ENCODE peak calls at places on chromosomes 6 and 20, in four cellular contexts. E, P, M and R are unnamed samples.

GRCh38 chr6:139951172-139951571 is 576.7 kb upstream of the CITED2 start:
- DNase-seq in M (no peak), E (no peak), P (no peak), R (no peak)

GRCh38 chr6:147015674-147016073 is 188.5 kb upstream of the STXBP5 start:
- DNase-seq in E (no peak), M (no peak), P (no peak), R (no peak)

GRCh38 chr20:20956586-20956985 is 149.6 kb downstream of the LINC00237 start:
- DNase-seq in E (no peak), M (no peak), P (no peak), R (no peak)

GRCh38 chr6:139126255-139126654 is 8.6 kb upstream of the HECA start:
- DNase-seq in M (no peak), E (no peak), P (no peak), R (no peak)

GRCh38 chr6:44072959-44073611 is 54.2 kb downstream of the MRPL14 start:
- DNase-seq in M (peak; percentile 97), E (peak; percentile 82), P (peak; percentile 83), R (peak; percentile 95)

GRCh38 chr20:23049201-23049932 is at the start of gene THBD:
- DNase-seq in P (peak; percentile 56), E (no peak), M (no peak), R (no peak)

GRCh38 chr6:139519571-139520031 is 145.2 kb upstream of the CITED2 start:
- DNase-seq in M (peak; percentile 54), E (no peak), P (no peak), R (no peak)

GRCh38 chr6:121816361-121816760 is 380.9 kb downstream of the GJA1 start:
- DNase-seq in M (no peak), E (no peak), P (no peak), R (no peak)

GRCh38 chr6:43292341-43292740 is 5.7 kb upstream of the SLC22A7 start:
- DNase-seq in M (no peak), E (no peak), P (no peak), R (no peak)

GRCh38 chr6:14232889-14233288 is 115.3 kb downstream of the CD83 start:
- DNase-seq in E (no peak), M (no peak), P (no peak), R (no peak)

GRCh38 chr6:313917-314316 is 21.6 kb downstream of the DUSP22 start:
- DNase-seq in M (no peak), E (no peak), P (no peak), R (no peak)

GRCh38 chr6:150719099-150719767 is 119.5 kb downstream of the PLEKHG1 start:
- DNase-seq in P (no peak), E (no peak), M (no peak), R (no peak)

GRCh38 chr6:87473419-87473903 is 687 bp downstream of the SLC35A1 start:
- DNase-seq in E (peak; percentile 20), P (no peak), M (no peak), R (no peak)

GRCh38 chr6:6655805-6656251 is 67.3 kb downstream of the LY86 start:
- DNase-seq in M (no peak), E (no peak), P (no peak), R (no peak)

GRCh38 chr6:42787018-42787611 is 5.3 kb downstream of the BICRAL start:
- DNase-seq in E (no peak), P (no peak), M (no peak), R (no peak)

GRCh38 chr20:17594443-17594842 is 24.6 kb downstream of the DSTN start:
- DNase-seq in M (no peak), P (no peak), E (no peak), R (no peak)

GRCh38 chr20:10651227-10651990 is 22.4 kb downstream of the JAG1 start:
- DNase-seq in P (no peak), M (peak; percentile 4), E (no peak), R (no peak)

GRCh38 chr6:105592329-105592728 is 189.4 kb upstream of the PREP start:
- DNase-seq in P (no peak), E (no peak), M (no peak), R (no peak)

GRCh38 chr6:41275489-41275888 is 11.0 kb downstream of the TREM1 start:
- DNase-seq in E (no peak), P (no peak), M (no peak), R (no peak)

GRCh38 chr6:47780510-47781356 is 1.1 kb upstream of the OPN5 start:
- DNase-seq in P (no peak), M (peak; percentile 56), E (peak; percentile 62), R (peak; percentile 23)

GRCh38 chr6:112196290-112196689 is 58.1 kb downstream of the LAMA4 start:
- DNase-seq in E (no peak), M (no peak), P (no peak), R (no peak)

GRCh38 chr6:30687659-30688431 is 1.4 kb upstream of the PPP1R18 start:
- DNase-seq in M (peak; percentile 43), E (no peak), P (peak; percentile 46), R (peak; percentile 47)

GRCh38 chr6:79440590-79440989 is 96.6 kb downstream of the LCA5 start:
- DNase-seq in E (no peak), M (no peak), P (no peak), R (no peak)

DNA sequence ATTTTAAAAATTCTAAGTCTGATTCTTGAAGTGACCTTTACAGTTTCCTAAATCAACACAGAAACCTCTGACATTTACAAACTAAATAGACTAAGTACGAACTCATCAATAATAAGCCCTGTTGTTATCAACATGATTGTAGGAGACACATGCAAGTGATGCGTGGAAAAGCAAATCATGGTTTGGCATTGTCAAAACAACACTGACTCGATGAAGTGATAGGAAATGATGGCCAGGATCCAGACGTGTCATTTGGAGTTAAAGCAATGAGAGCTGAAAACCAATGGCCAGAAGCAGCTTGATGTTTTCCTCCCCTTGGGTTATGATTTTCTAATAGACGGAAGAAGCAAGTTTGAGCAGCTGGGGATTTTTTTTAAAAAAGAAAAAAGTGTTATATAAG is 117.4 kb upstream of the FAM184A start:
- DNase-seq in M (no peak), E (no peak), P (no peak), R (peak; percentile 42)
- TF ChIP-seq FOXJ3 in M (no peak), E (no peak), P (no peak), R (peak; percentile 95)

GRCh38 chr20:38126146-38126912 is 38.7 kb downstream of the TGM2 start:
- DNase-seq in M (peak; percentile 83), E (no peak), P (no peak), R (no peak)

GRCh38 chr20:38120625-38120988 is 44.5 kb downstream of the TGM2 start:
- DNase-seq in E (no peak), P (no peak), M (no peak), R (no peak)

GRCh38 chr20:38125157-38126056 is 39.7 kb downstream of the TGM2 start:
- DNase-seq in M (no peak), E (peak; percentile 90), P (no peak), R (no peak)

GRCh38 chr20:38121741-38122140 is 43.3 kb downstream of the TGM2 start:
- DNase-seq in M (peak; percentile 38), P (no peak), E (no peak), R (no peak)

GRCh38 chr20:38123021-38123587 is 42.0 kb downstream of the TGM2 start:
- DNase-seq in M (peak; percentile 74), E (peak; percentile 78), P (no peak), R (no peak)
- TF ChIP-seq FOXJ3 in M (no peak), E (no peak), P (no peak), R (no peak)

GRCh38 chr6:31949926-31950548 is 4.1 kb downstream of the CFB start:
- DNase-seq in E (no peak), M (no peak), P (no peak), R (no peak)

GRCh38 chr6:31954511-31954910 is 4.3 kb downstream of the NELFE start:
- DNase-seq in P (no peak), M (no peak), E (no peak), R (no peak)

GRCh38 chr6:31952890-31953289 is 5.9 kb downstream of the NELFE start:
- DNase-seq in M (no peak), E (no peak), P (no peak), R (no peak)

GRCh38 chr6:31948753-31949413 is 3.0 kb downstream of the CFB start:
- DNase-seq in M (peak; percentile 89), P (no peak), E (no peak), R (no peak)

GRCh38 chr6:31952140-31952805 is 6.4 kb downstream of the CFB start:
- DNase-seq in M (peak; percentile 71), E (peak; percentile 71), P (peak; percentile 70), R (peak; percentile 75)
- TF ChIP-seq FOXJ3 in M (no peak), E (no peak), P (no peak), R (no peak)

DNA sequence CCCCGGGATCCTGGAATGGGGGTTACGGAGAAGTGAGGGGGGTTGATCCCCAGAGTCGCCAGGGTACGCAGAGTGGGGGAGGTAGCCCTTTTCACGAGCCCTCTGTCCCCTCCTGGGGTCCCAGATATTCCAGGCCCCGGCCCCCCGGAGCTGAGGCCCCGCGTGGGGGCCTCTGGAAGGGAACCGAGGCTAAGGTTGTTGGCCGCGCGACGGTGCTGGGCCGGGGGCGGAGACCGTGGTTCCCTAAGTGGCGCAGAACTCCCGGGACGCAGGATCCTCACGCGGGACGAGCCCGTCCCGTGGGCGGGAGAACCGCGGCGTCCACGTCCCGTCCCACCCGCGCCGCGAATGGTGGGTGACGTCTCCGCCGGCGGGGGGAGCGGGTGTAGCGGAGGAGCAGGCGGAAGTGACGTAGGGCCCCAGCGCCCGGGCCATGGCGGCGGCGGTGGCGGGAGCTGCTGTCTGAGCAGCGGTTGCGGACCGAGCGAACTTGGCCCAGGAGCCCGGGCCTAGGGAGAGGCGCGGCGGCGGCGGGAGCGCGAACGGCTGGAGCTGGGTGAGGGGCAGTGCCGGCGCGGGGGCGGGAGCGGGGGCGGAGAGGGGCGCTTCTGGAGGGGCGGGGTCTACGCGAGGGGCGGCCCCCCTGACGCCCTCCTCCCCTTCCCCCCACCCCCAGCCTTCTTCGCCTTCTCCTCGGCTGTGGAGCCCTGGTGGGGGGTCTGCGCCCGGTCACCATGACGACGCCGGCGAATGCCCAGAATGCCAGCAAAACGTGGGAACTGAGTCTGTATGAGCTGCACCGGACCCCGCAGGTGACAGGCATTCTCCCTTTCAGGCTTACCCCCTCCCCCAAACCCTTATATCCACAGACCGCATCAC is at the start of gene RING1:
- DNase-seq in P (peak; percentile 89), M (peak; percentile 91), E (peak; percentile 59), R (peak; percentile 96)
- TF ChIP-seq FOXJ3 in P (no peak), M (no peak), E (no peak), R (no peak)

GRCh38 chr6:129863664-129864063 is 2.5 kb upstream of the TMEM244 start:
- DNase-seq in M (no peak), E (no peak), P (no peak), R (no peak)
- TF ChIP-seq FOXJ3 in M (no peak), E (no peak), P (no peak), R (no peak)

DNA sequence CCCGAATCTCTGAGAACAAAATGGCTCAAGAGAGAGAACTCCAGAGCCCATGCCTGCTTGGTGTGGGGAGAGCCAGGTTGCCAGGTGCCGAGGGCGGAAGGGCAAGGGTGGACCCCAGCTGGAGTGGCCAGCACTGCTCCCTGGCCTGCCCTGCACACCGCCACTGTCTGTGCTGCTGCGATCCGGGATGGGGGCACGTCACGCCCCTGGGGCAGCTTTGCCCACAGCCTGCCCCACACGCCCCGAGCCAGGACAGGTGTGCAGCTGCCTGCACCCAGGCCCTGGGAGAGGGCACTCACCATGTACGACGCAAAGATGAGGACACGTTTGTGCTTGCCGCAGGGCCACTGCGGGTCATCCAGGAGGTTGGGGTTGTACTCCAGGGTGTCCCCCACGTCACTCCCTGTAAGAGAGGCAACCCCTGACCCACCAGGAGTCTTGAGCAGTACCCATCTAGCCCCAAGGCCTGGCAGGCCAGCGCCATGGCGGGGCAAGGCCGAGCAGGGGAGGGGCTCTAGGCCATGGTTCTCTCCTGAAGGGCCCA is 5.8 kb downstream of the RPS21 start:
- DNase-seq in M (no peak), P (no peak), E (no peak), R (no peak)
- TF ChIP-seq FOXJ3 in M (no peak), P (no peak), E (no peak), R (no peak)

GRCh38 chr20:50588034-50588736 is 78.0 kb downstream of the PTPN1 start:
- DNase-seq in E (peak; percentile 67), P (peak; percentile 93), M (peak; percentile 81), R (peak; percentile 90)
- TF ChIP-seq FOXJ3 in E (no peak), P (no peak), M (no peak), R (no peak)